ENCODE peak calls at places on chromosome 4, in nine cellular contexts. One of them, this sample, is unnamed.

GRCh38 chr4:126630171-126630570 is 1002.6 kb upstream of the INTU start:
- DNase-seq in MG63: no peak
- DNase-seq in AG09309: no peak
- DNase-seq in NB4: no peak
- DNase-seq in cardiac muscle cell: peak
- DNase-seq in retinal pigment epithelial cell: no peak
- DNase-seq in BJ: no peak
- DNase-seq in brain microvascular endothelial cell: no peak
- DNase-seq in kidney epithelial cell: no peak
- DNase-seq in this sample: no peak

GRCh38 chr4:26178874-26179273 is 141.9 kb upstream of the RBPJ start:
- DNase-seq in MG63: peak
- DNase-seq in AG09309: no peak
- DNase-seq in NB4: no peak
- DNase-seq in cardiac muscle cell: peak
- DNase-seq in retinal pigment epithelial cell: no peak
- DNase-seq in BJ: no peak
- DNase-seq in brain microvascular endothelial cell: peak
- DNase-seq in kidney epithelial cell: no peak
- DNase-seq in this sample: no peak

GRCh38 chr4:10115657-10116624 is 658 bp downstream of the WDR1 start:
- DNase-seq in MG63: peak
- DNase-seq in AG09309: no peak
- DNase-seq in NB4: peak
- DNase-seq in cardiac muscle cell: peak
- DNase-seq in retinal pigment epithelial cell: no peak
- DNase-seq in BJ: no peak
- DNase-seq in brain microvascular endothelial cell: no peak
- DNase-seq in kidney epithelial cell: no peak
- DNase-seq in this sample: no peak

GRCh38 chr4:14916554-14917304 is 85.6 kb upstream of the CPEB2 start:
- DNase-seq in MG63: peak
- DNase-seq in AG09309: no peak
- DNase-seq in NB4: no peak
- DNase-seq in cardiac muscle cell: peak
- DNase-seq in retinal pigment epithelial cell: peak
- DNase-seq in BJ: peak
- DNase-seq in brain microvascular endothelial cell: peak
- DNase-seq in kidney epithelial cell: peak
- DNase-seq in this sample: peak

GRCh38 chr4:51849430-51849829 is 6.5 kb downstream of the DCUN1D4 start:
- DNase-seq in MG63: no peak
- DNase-seq in AG09309: no peak
- DNase-seq in NB4: no peak
- DNase-seq in cardiac muscle cell: no peak
- DNase-seq in retinal pigment epithelial cell: no peak
- DNase-seq in BJ: no peak
- DNase-seq in brain microvascular endothelial cell: no peak
- DNase-seq in kidney epithelial cell: no peak
- DNase-seq in this sample: no peak

GRCh38 chr4:11587797-11588196 is 159.1 kb upstream of the HS3ST1 start:
- DNase-seq in MG63: no peak
- DNase-seq in AG09309: no peak
- DNase-seq in NB4: no peak
- DNase-seq in cardiac muscle cell: no peak
- DNase-seq in retinal pigment epithelial cell: no peak
- DNase-seq in BJ: no peak
- DNase-seq in brain microvascular endothelial cell: no peak
- DNase-seq in kidney epithelial cell: no peak
- DNase-seq in this sample: no peak

GRCh38 chr4:98260047-98260578 is 1.1 kb upstream of the RAP1GDS1 start:
- DNase-seq in MG63: peak
- DNase-seq in AG09309: no peak
- DNase-seq in NB4: no peak
- DNase-seq in cardiac muscle cell: no peak
- DNase-seq in retinal pigment epithelial cell: no peak
- DNase-seq in BJ: no peak
- DNase-seq in brain microvascular endothelial cell: no peak
- DNase-seq in kidney epithelial cell: no peak
- DNase-seq in this sample: no peak

GRCh38 chr4:109998867-109999303 is 86.2 kb downstream of the EGF start:
- DNase-seq in MG63: no peak
- DNase-seq in AG09309: no peak
- DNase-seq in NB4: peak
- DNase-seq in cardiac muscle cell: peak
- DNase-seq in retinal pigment epithelial cell: no peak
- DNase-seq in BJ: no peak
- DNase-seq in brain microvascular endothelial cell: peak
- DNase-seq in kidney epithelial cell: no peak
- DNase-seq in this sample: peak

GRCh38 chr4:163810757-163811156 is 316.3 kb downstream of the TMA16 start:
- DNase-seq in MG63: peak
- DNase-seq in AG09309: no peak
- DNase-seq in NB4: no peak
- DNase-seq in cardiac muscle cell: no peak
- DNase-seq in retinal pigment epithelial cell: no peak
- DNase-seq in BJ: no peak
- DNase-seq in brain microvascular endothelial cell: no peak
- DNase-seq in kidney epithelial cell: no peak
- DNase-seq in this sample: no peak

GRCh38 chr4:153465583-153465921 is 608 bp upstream of the TMEM131L start:
- DNase-seq in MG63: peak
- DNase-seq in AG09309: no peak
- DNase-seq in NB4: peak
- DNase-seq in cardiac muscle cell: peak
- DNase-seq in retinal pigment epithelial cell: no peak
- DNase-seq in BJ: no peak
- DNase-seq in brain microvascular endothelial cell: peak
- DNase-seq in kidney epithelial cell: no peak
- DNase-seq in this sample: no peak

GRCh38 chr4:151771664-151772063 is 10.9 kb upstream of the GATB start:
- DNase-seq in MG63: no peak
- DNase-seq in AG09309: no peak
- DNase-seq in NB4: no peak
- DNase-seq in cardiac muscle cell: no peak
- DNase-seq in retinal pigment epithelial cell: no peak
- DNase-seq in BJ: no peak
- DNase-seq in brain microvascular endothelial cell: no peak
- DNase-seq in kidney epithelial cell: no peak
- DNase-seq in this sample: no peak

GRCh38 chr4:180641495-180641894 is 1601.7 kb upstream of the TENM3 start:
- DNase-seq in MG63: no peak
- DNase-seq in AG09309: no peak
- DNase-seq in NB4: no peak
- DNase-seq in cardiac muscle cell: no peak
- DNase-seq in retinal pigment epithelial cell: no peak
- DNase-seq in BJ: no peak
- DNase-seq in brain microvascular endothelial cell: no peak
- DNase-seq in kidney epithelial cell: no peak
- DNase-seq in this sample: no peak

GRCh38 chr4:8115916-8116315 is 42.7 kb downstream of the ABLIM2 start:
- DNase-seq in MG63: no peak
- DNase-seq in AG09309: no peak
- DNase-seq in NB4: no peak
- DNase-seq in cardiac muscle cell: no peak
- DNase-seq in retinal pigment epithelial cell: no peak
- DNase-seq in BJ: no peak
- DNase-seq in brain microvascular endothelial cell: no peak
- DNase-seq in kidney epithelial cell: no peak
- DNase-seq in this sample: no peak

DNA sequence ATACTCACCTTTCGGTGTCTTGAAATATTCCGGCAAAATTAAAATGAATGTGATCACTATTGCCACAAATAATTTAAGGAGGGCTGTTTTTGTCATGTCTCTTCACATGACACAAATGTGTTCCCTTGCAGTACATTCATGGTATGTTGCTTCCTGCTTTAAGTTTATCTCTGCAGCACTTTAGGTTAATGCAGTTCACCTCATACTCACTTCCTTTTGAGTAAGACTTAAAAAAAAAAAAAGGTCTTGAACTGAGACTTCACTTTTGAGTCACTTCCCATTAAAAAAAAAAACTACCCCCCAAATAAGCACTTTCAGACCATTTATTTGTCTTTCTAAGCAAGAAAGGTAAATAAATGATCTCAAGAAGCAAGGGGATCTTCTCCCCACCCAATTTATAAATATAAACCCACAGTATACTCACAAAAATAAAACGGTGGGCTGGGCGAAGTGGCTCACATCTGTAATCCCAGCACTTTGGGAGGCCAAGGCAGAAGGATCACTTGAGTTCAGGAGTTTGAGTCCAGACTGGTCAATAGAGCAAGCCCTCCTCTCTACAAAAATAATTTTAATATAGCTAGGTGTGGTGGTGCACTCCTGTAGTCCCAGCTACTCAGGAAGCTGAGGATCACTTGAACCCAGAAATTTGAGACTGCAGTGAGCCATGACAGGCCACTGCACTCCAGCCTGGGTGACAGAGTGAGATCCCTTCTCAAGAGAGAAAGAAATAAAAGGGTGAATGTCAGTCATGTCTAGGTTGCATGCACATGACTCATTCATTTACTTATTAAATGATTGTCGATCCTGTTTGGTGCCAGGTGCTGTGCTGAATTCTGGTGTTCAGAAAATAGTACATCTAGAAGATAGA is at the start of gene TMEM156:
- DNase-seq in MG63: no peak
- DNase-seq in AG09309: no peak
- DNase-seq in NB4: peak
- DNase-seq in cardiac muscle cell: peak
- DNase-seq in retinal pigment epithelial cell: no peak
- DNase-seq in BJ: no peak
- DNase-seq in brain microvascular endothelial cell: peak
- DNase-seq in kidney epithelial cell: no peak
- DNase-seq in this sample: no peak
- H3K4me3 ChIP-seq in MG63: peak
- H3K4me3 ChIP-seq in AG09309: no peak
- H3K4me3 ChIP-seq in NB4: peak
- H3K4me3 ChIP-seq in cardiac muscle cell: no peak
- H3K4me3 ChIP-seq in retinal pigment epithelial cell: no peak
- H3K4me3 ChIP-seq in BJ: no peak
- H3K4me3 ChIP-seq in brain microvascular endothelial cell: peak
- H3K4me3 ChIP-seq in kidney epithelial cell: no peak
- H3K4me3 ChIP-seq in this sample: no peak

DNA sequence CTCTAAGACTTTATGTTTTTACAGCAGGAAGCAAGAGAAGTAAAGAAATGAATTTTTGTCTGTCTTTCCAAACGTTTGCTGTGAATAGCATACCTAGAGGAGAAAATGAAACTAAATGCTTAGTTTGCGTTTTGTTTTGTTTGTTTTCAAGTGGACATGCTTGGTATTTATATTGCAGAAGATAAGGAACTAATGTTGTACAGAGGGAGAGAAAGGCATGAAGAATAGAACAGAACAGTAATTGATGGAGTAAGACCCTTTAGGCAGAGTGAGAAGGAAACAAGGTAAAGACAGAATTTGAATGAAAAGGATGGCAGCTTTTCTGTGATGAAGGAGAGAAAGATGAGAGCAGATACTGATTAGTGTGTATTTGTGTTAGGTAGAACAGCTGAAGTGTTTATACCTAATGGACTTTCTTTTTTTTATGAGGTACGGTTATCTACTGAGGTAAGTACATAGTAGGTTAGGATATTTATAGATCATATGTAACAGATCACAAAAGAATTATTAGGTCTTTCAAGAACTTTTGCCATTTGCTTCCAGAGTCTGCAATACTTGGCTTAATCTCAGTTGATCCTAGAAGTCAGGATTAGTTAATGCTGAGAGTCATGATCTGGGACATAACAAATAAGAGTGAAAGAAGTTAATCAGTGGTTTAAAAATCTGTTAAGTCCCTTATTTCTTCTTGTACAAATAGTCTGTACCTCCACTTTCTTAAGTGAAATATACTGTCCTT is 36.9 kb downstream of the FABP2 start:
- DNase-seq in MG63: no peak
- DNase-seq in AG09309: no peak
- DNase-seq in NB4: no peak
- DNase-seq in cardiac muscle cell: peak
- DNase-seq in retinal pigment epithelial cell: no peak
- DNase-seq in BJ: no peak
- DNase-seq in brain microvascular endothelial cell: no peak
- DNase-seq in kidney epithelial cell: no peak
- DNase-seq in this sample: no peak
- H3K4me3 ChIP-seq in MG63: peak
- H3K4me3 ChIP-seq in AG09309: no peak
- H3K4me3 ChIP-seq in NB4: no peak
- H3K4me3 ChIP-seq in cardiac muscle cell: no peak
- H3K4me3 ChIP-seq in retinal pigment epithelial cell: no peak
- H3K4me3 ChIP-seq in BJ: no peak
- H3K4me3 ChIP-seq in brain microvascular endothelial cell: peak
- H3K4me3 ChIP-seq in kidney epithelial cell: no peak
- H3K4me3 ChIP-seq in this sample: peak

GRCh38 chr4:140156529-140157171 is 2.7 kb upstream of the MAML3 start:
- DNase-seq in MG63: no peak
- DNase-seq in AG09309: no peak
- DNase-seq in NB4: peak
- DNase-seq in cardiac muscle cell: no peak
- DNase-seq in retinal pigment epithelial cell: no peak
- DNase-seq in BJ: no peak
- DNase-seq in brain microvascular endothelial cell: no peak
- DNase-seq in kidney epithelial cell: no peak
- DNase-seq in this sample: no peak
- H3K4me3 ChIP-seq in MG63: no peak
- H3K4me3 ChIP-seq in AG09309: no peak
- H3K4me3 ChIP-seq in NB4: no peak
- H3K4me3 ChIP-seq in cardiac muscle cell: no peak
- H3K4me3 ChIP-seq in retinal pigment epithelial cell: no peak
- H3K4me3 ChIP-seq in BJ: no peak
- H3K4me3 ChIP-seq in brain microvascular endothelial cell: no peak
- H3K4me3 ChIP-seq in kidney epithelial cell: no peak
- H3K4me3 ChIP-seq in this sample: no peak

DNA sequence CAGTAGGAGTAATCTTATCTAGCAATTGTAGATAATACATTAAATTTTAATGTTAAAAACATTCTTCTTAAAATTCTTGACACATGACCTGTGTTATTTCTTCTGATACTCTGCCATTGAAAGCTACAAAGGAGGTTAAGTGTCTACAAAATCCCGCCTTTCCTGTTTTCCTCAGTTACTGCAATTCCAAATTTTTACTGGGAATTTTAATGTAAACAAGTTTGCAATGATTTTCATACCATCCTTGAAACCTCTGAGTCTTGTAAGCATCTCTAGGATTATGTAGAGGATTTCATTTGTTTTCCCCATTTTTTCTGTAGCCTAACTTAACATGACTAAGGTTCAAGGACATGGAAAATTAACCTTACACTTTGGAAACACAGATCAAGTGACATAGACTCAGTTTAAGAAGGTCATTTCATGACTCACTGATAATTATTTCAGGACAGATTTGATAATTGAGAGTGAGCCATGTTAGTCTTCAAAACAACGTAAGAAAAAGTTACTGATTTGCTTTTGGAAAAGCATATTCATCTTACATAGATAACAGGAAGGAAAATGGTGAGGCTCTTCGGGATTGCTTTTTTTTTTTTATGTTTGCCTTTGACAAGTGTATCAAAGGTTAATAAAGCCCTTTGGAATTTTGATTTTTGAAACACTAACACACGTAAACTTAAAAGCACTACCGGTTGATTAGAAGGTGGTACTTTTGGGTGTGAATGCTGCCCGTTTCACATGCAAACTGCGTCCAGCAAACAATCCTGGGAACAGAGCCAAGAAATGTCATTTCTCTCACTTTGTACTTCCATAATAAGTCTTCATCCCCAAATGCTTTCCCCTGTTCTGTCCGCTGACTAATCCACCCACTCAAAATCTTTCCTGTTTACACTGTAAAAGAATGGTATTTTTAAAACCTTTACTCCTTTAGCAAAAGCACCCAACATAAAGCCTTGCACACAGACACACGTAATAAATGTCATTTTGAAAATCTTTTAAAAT is 39.4 kb upstream of the PDLIM5 start:
- DNase-seq in MG63: peak
- DNase-seq in AG09309: peak
- DNase-seq in NB4: no peak
- DNase-seq in cardiac muscle cell: peak
- DNase-seq in retinal pigment epithelial cell: peak
- DNase-seq in BJ: peak
- DNase-seq in brain microvascular endothelial cell: peak
- DNase-seq in kidney epithelial cell: peak
- DNase-seq in this sample: peak
- H3K4me3 ChIP-seq in MG63: no peak
- H3K4me3 ChIP-seq in AG09309: no peak
- H3K4me3 ChIP-seq in NB4: no peak
- H3K4me3 ChIP-seq in cardiac muscle cell: no peak
- H3K4me3 ChIP-seq in retinal pigment epithelial cell: no peak
- H3K4me3 ChIP-seq in BJ: no peak
- H3K4me3 ChIP-seq in brain microvascular endothelial cell: no peak
- H3K4me3 ChIP-seq in kidney epithelial cell: no peak
- H3K4me3 ChIP-seq in this sample: no peak

This sample was measured in AG04450.